ENCODE peak calls at places on chromosome 11, in ten cellular contexts. K is activated effector memory CD4-positive, alpha-beta T cell treated with anti-CD3 and anti-CD28 coated beads, Interleukin-2, amount 50 U/mL, for 16 hours; Y is pancreas; H is stimulated activated CD8-positive, alpha-beta memory T cell treated with anti-CD3 and anti-CD28 coated beads, Interleukin-12 subunit alpha, Interleukin-12 subunit beta, amount 100 ng/mL, for 1 hour; Q is lung; T is HuH-7.5; A is NCI-H1417; P is PC-3; Z is PC-9; C is stimulated activated CD4-positive, alpha-beta T cell treated with anti-CD3 and anti-CD28 coated beads, Interleukin-2, amount 100 ng/mL, for 48 hours. V is an unnamed sample.

GRCh38 chr11:110198031-110198729 is 98.2 kb downstream of the RDX start:
- DNase-seq in A (no peak), K (no peak), Y (no peak), Q (peak), T (no peak), H (no peak), Z (no peak), P (peak), C (no peak), V (no peak)

GRCh38 chr11:37973926-37974325 is 1375.9 kb upstream of the RAG2 start:
- DNase-seq in K (no peak), Q (no peak), A (no peak), P (no peak), T (no peak), C (no peak), Z (no peak), Y (no peak), H (no peak), V (no peak)

GRCh38 chr11:129457321-129457720 is 81.7 kb downstream of the BARX2 start:
- DNase-seq in Z (peak), Y (no peak), P (peak), T (no peak), K (no peak), C (no peak), A (peak), H (no peak), Q (peak), V (no peak)

GRCh38 chr11:130582176-130582575 is 133.7 kb downstream of the ADAMTS15 start:
- DNase-seq in Q (no peak), P (no peak), H (no peak), Y (no peak), T (no peak), A (no peak), C (no peak), K (no peak), Z (no peak), V (no peak)

GRCh38 chr11:94245121-94245520 is 59.3 kb upstream of the IZUMO1R start:
- DNase-seq in T (no peak), Q (no peak), P (peak), C (no peak), A (no peak), Y (no peak), K (no peak), Z (no peak), H (no peak), V (no peak)

GRCh38 chr11:43268161-43268560 is 43.6 kb upstream of the API5 start:
- DNase-seq in C (no peak), H (no peak), Z (no peak), T (no peak), K (no peak), Q (no peak), Y (peak), A (no peak), P (no peak), V (peak)

GRCh38 chr11:31325162-31325561 is 44.4 kb downstream of the DCDC1 start:
- DNase-seq in A (no peak), C (no peak), H (no peak), Q (no peak), Y (no peak), T (no peak), Z (peak), P (peak), K (no peak), V (no peak)

GRCh38 chr11:68806931-68807844 is 34.5 kb downstream of the CPT1A start:
- DNase-seq in A (no peak), K (no peak), H (no peak), Z (no peak), T (no peak), P (peak), Q (no peak), Y (no peak), C (no peak), V (no peak)

GRCh38 chr11:18384157-18384641 is 10.2 kb upstream of the LDHA start:
- DNase-seq in A (peak), Y (peak), Z (peak), Q (peak), P (peak), K (no peak), C (no peak), T (peak), H (no peak), V (peak)

GRCh38 chr11:71446942-71447688 is 1.1 kb downstream of the DHCR7 start:
- DNase-seq in A (no peak), K (peak), Q (peak), T (peak), Y (no peak), H (no peak), P (peak), C (no peak), Z (peak), V (no peak)

GRCh38 chr11:45766469-45766868 is 38.5 kb upstream of the SLC35C1 start:
- DNase-seq in Q (no peak), T (no peak), C (no peak), P (no peak), Z (no peak), Y (no peak), H (no peak), A (no peak), K (no peak), V (no peak)

V was measured in SK-N-DZ.